ENCODE peak calls at places on chromosomes 11 and 22, in six cellular contexts. J, W, C, Z, G and L are unnamed samples.

GRCh38 chr22:17369553-17370035 is 334 bp downstream of the CECR2 start:
- DNase-seq in J (no peak), W (no peak), C (no peak), Z (peak), G (peak), L (no peak)

GRCh38 chr22:17120281-17120680 is 879 bp downstream of the TMEM121B start:
- DNase-seq in J (peak), W (no peak), C (peak), Z (peak), G (peak), L (no peak)

GRCh38 chr22:30305519-30305905 is 16.2 kb upstream of the CASTOR1 start:
- DNase-seq in J (no peak), W (no peak), C (no peak), Z (no peak), G (peak), L (no peak)

GRCh38 chr11:114233755-114234154 is 62.4 kb upstream of the NNMT start:
- DNase-seq in J (no peak), W (no peak), C (peak), Z (no peak), G (peak), L (no peak)

GRCh38 chr11:62880803-62881578 is at the start of gene SLC3A2:
- DNase-seq in J (peak), W (peak), C (peak), Z (peak), G (peak), L (peak)

GRCh38 chr11:103877221-103877620 is 159.2 kb upstream of the DDI1 start:
- DNase-seq in J (no peak), W (no peak), C (peak), Z (no peak), G (peak), L (no peak)

GRCh38 chr22:32327596-32328171 is 30.0 kb upstream of the RFPL3 start:
- DNase-seq in J (no peak), W (no peak), C (no peak), Z (peak), G (no peak), L (no peak)

GRCh38 chr11:122853971-122854446 is 15.7 kb downstream of the CRTAM start:
- DNase-seq in J (peak), W (peak), C (peak), Z (peak), G (peak), L (peak)

GRCh38 chr22:50114221-50114981 is 24.6 kb downstream of the MOV10L1 start:
- DNase-seq in J (peak), W (no peak), C (peak), Z (no peak), G (peak), L (peak)

GRCh38 chr11:57214087-57214395 is 23.0 kb downstream of the APLNR start:
- DNase-seq in J (no peak), W (no peak), C (peak), Z (no peak), G (peak), L (no peak)

GRCh38 chr11:116638463-116638862 is 134.3 kb downstream of the BUD13 start:
- DNase-seq in J (no peak), W (no peak), C (no peak), Z (peak), G (no peak), L (no peak)

GRCh38 chr22:27273386-27273785 is 528.2 kb downstream of the MN1 start:
- DNase-seq in J (no peak), W (no peak), C (no peak), Z (no peak), G (no peak), L (no peak)

GRCh38 chr11:61952882-61953281 is 2.7 kb downstream of the BEST1 start:
- DNase-seq in J (no peak), W (no peak), C (no peak), Z (no peak), G (no peak), L (no peak)

GRCh38 chr22:37330200-37331033 is 48.1 kb downstream of the CYTH4 start:
- DNase-seq in J (peak), W (peak), C (peak), Z (peak), G (peak), L (peak)

GRCh38 chr22:24097961-24098391 is 83.3 kb upstream of the SUSD2 start:
- DNase-seq in J (no peak), W (no peak), C (no peak), Z (no peak), G (no peak), L (no peak)

GRCh38 chr11:41612415-41612814 is 153.0 kb upstream of the LRRC4C start:
- DNase-seq in J (no peak), W (no peak), C (no peak), Z (no peak), G (peak), L (no peak)

GRCh38 chr11:28674432-28675076 is 566.4 kb downstream of the METTL15 start:
- DNase-seq in J (no peak), W (no peak), C (peak), Z (peak), G (peak), L (peak)

GRCh38 chr22:27175444-27175843 is 518.1 kb downstream of the MIAT start:
- DNase-seq in J (no peak), W (no peak), C (no peak), Z (no peak), G (no peak), L (no peak)

GRCh38 chr22:41512421-41513194 is 31.7 kb downstream of the POLR3H start:
- DNase-seq in J (peak), W (peak), C (peak), Z (peak), G (peak), L (no peak)

GRCh38 chr11:3207530-3208189 is 11.0 kb downstream of the MRGPRG start:
- DNase-seq in J (no peak), W (no peak), C (no peak), Z (no peak), G (no peak), L (no peak)

GRCh38 chr11:65612691-65613090 is 1.3 kb downstream of the MAP3K11 start:
- DNase-seq in J (no peak), W (no peak), C (no peak), Z (no peak), G (no peak), L (no peak)
- H3K4me3 ChIP-seq in J (peak), W (peak), C (no peak), Z (peak), G (peak), L (peak)

GRCh38 chr11:49221112-49221511 is 12.7 kb upstream of the FOLH1 start:
- DNase-seq in J (no peak), W (no peak), C (no peak), Z (no peak), G (no peak), L (no peak)
- TF ChIP-seq CTCF in J (no peak), W (no peak), C (no peak), Z (no peak), G (no peak), L (no peak)

GRCh38 chr11:34727228-34727737 is 106.4 kb downstream of the EHF start:
- DNase-seq in J (no peak), W (no peak), C (no peak), Z (no peak), G (no peak), L (no peak)
- H3K4me3 ChIP-seq in J (no peak), W (no peak), C (no peak), Z (no peak), G (no peak), L (no peak)

GRCh38 chr11:33257160-33257896 is at the start of gene HIPK3:
- DNase-seq in J (no peak), W (peak), C (peak), Z (peak), G (peak), L (no peak)

GRCh38 chr11:33256808-33257159 is 397 bp upstream of the HIPK3 start:
- DNase-seq in J (no peak), W (no peak), C (no peak), Z (no peak), G (no peak), L (no peak)

GRCh38 chr11:33259869-33260268 is 2.7 kb downstream of the HIPK3 start:
- DNase-seq in J (no peak), W (no peak), C (peak), Z (no peak), G (no peak), L (no peak)

GRCh38 chr11:33258631-33259184 is 1.5 kb downstream of the HIPK3 start:
- DNase-seq in J (no peak), W (no peak), C (peak), Z (no peak), G (peak), L (no peak)

GRCh38 chr11:33257897-33258630 is 883 bp downstream of the HIPK3 start:
- DNase-seq in J (no peak), W (peak), C (peak), Z (peak), G (peak), L (peak)
- TF ChIP-seq CTCF in J (peak), W (peak), C (peak), Z (no peak), G (peak), L (peak)

DNA sequence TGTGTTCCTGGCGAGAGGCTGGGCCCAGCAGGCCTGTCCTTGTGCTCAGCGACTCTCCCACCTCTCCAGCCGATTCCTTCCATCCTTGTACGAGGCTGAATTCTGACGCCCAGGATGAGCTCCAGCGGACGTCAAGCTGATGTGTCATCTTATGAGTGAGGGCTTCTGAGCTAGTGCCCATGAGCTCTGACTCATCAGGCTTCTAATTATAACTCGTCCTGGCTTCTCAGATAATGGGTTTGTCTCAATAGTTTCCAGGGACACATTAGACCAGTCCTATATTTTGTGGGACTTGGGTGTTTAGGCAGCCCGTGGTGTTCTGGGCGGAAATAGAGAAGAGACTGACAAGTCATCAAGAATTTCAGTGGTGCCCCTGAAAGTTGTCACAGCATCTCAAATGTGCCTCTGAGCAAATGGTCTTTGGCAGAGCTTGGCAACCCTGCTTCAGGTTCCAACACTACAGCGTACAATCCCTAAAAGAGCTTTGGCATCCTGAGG is 108.2 kb upstream of the CD44 start:
- DNase-seq in J (peak), W (peak), C (peak), Z (no peak), G (peak), L (peak)
- H3K4me3 ChIP-seq in J (no peak), W (peak), C (no peak), Z (no peak), G (no peak), L (no peak)

GRCh38 chr22:19844423-19845368 is 10.0 kb downstream of the GNB1L start:
- DNase-seq in J (no peak), W (no peak), C (peak), Z (peak), G (peak), L (peak)
- TF ChIP-seq CTCF in J (peak), W (no peak), C (no peak), Z (no peak), G (no peak), L (peak)

DNA sequence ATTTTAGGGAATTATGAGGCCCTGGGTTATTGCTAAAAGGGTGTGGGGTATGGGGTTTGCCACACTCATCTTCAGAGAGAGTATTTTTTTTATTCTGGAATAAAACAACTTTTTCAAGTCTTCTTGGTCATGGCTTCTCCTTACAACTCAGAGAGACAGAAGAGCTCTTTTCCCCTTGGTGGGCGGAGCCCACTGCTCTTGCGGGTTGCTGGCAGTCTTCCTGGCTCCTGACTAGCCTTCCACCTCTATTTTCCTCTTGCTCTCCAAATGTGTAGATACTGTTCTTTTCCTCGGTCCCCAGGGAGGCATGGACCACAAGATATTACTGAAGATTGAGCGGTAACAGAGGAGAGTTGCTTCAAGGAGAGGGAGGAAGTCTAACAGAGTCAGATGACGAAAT is 210.6 kb downstream of the NTM start:
- DNase-seq in J (no peak), W (no peak), C (no peak), Z (no peak), G (no peak), L (peak)
- H3K4me3 ChIP-seq in J (no peak), W (no peak), C (no peak), Z (no peak), G (no peak), L (no peak)

GRCh38 chr22:44555597-44555996 is 57.6 kb upstream of the RTL6 start:
- DNase-seq in J (no peak), W (no peak), C (no peak), Z (no peak), G (no peak), L (no peak)
- TF ChIP-seq CTCF in J (no peak), W (no peak), C (no peak), Z (no peak), G (no peak), L (no peak)

DNA sequence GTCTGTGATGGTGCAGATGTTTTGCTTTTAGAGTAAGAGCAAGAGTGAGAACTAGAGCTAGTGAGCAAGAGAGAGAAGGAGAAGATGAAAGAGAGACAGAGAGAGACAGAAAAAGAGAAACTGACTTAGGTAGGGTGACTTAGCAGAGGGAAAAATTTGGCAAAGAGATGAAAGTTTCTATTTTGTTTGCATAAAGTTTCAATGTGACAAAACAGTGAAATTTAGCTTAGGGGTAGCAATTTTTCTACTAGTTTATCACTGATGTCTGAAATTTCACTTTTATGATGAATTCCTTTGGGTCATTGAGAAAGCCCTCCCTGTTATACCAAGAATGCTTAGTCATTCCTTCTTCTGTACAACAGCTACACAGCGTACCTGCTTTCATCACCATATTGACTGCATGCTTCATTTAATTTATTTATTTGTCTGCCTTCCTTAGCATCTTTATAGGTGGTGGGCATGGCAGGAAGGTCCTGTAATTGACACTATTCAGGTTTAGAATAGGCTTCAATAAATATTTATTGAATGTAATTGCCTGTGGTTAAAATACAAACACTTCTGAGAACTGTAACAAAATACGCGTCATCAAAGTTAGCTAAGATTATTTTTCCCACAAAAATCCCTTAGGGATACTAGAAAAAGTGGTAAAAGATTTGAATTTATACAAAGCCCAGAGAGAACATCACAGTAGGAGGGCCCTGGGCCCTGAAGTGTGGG is 19.9 kb upstream of the CTSC start:
- DNase-seq in J (no peak), W (peak), C (peak), Z (no peak), G (peak), L (no peak)
- H3K4me3 ChIP-seq in J (no peak), W (peak), C (no peak), Z (no peak), G (no peak), L (no peak)

GRCh38 chr11:72102631-72102945 is 509 bp downstream of the LAMTOR1 start:
- DNase-seq in J (no peak), W (no peak), C (no peak), Z (no peak), G (no peak), L (no peak)

GRCh38 chr11:72102162-72102561 is 935 bp downstream of the LAMTOR1 start:
- DNase-seq in J (no peak), W (no peak), C (no peak), Z (no peak), G (no peak), L (no peak)

GRCh38 chr11:72105888-72106287 is at the start of gene TOMT:
- DNase-seq in J (no peak), W (no peak), C (no peak), Z (no peak), G (no peak), L (no peak)

GRCh38 chr11:72102946-72103753 is at the start of gene LAMTOR1:
- DNase-seq in J (peak), W (peak), C (peak), Z (peak), G (peak), L (peak)

GRCh38 chr11:72103754-72104167 is 664 bp upstream of the LAMTOR1 start:
- DNase-seq in J (no peak), W (no peak), C (no peak), Z (no peak), G (no peak), L (no peak)
- TF ChIP-seq CTCF in J (no peak), W (peak), C (no peak), Z (no peak), G (no peak), L (no peak)